ENCODE peak calls at places on chromosomes 5 and 9, in six cellular contexts. One of them, this sample, is unnamed.

GRCh38 chr5:136033244-136033643 is 4.5 kb downstream of the TGFBI start:
- DNase-seq in mucosa of descending colon: no peak
- DNase-seq in spleen: peak
- DNase-seq in esophagus squamous epithelium: no peak
- DNase-seq in left ventricle myocardium inferior: no peak
- DNase-seq in neural progenitor cell: no peak
- DNase-seq in this sample: no peak

GRCh38 chr5:62578540-62578939 is at the start of gene LRRC70:
- DNase-seq in mucosa of descending colon: no peak
- DNase-seq in spleen: no peak
- DNase-seq in esophagus squamous epithelium: no peak
- DNase-seq in left ventricle myocardium inferior: no peak
- DNase-seq in neural progenitor cell: peak
- DNase-seq in this sample: no peak

GRCh38 chr5:32332971-32333370 is 20.2 kb upstream of the MTMR12 start:
- DNase-seq in mucosa of descending colon: no peak
- DNase-seq in spleen: no peak
- DNase-seq in esophagus squamous epithelium: no peak
- DNase-seq in left ventricle myocardium inferior: no peak
- DNase-seq in neural progenitor cell: no peak
- DNase-seq in this sample: peak

GRCh38 chr5:61332891-61333350 is 863 bp downstream of the ZSWIM6 start:
- DNase-seq in mucosa of descending colon: peak
- DNase-seq in spleen: peak
- DNase-seq in esophagus squamous epithelium: peak
- DNase-seq in left ventricle myocardium inferior: peak
- DNase-seq in neural progenitor cell: peak
- DNase-seq in this sample: peak

GRCh38 chr5:111127453-111128195 is 35.5 kb downstream of the WDR36 start:
- DNase-seq in mucosa of descending colon: no peak
- DNase-seq in spleen: no peak
- DNase-seq in esophagus squamous epithelium: no peak
- DNase-seq in left ventricle myocardium inferior: no peak
- DNase-seq in neural progenitor cell: no peak
- DNase-seq in this sample: peak

GRCh38 chr5:61468483-61468865 is 136.4 kb downstream of the ZSWIM6 start:
- DNase-seq in mucosa of descending colon: no peak
- DNase-seq in spleen: no peak
- DNase-seq in esophagus squamous epithelium: no peak
- DNase-seq in left ventricle myocardium inferior: no peak
- DNase-seq in neural progenitor cell: no peak
- DNase-seq in this sample: no peak

GRCh38 chr5:140764177-140765020 is 21.5 kb upstream of the PCDHA1 start:
- DNase-seq in mucosa of descending colon: no peak
- DNase-seq in spleen: no peak
- DNase-seq in esophagus squamous epithelium: no peak
- DNase-seq in left ventricle myocardium inferior: no peak
- DNase-seq in neural progenitor cell: no peak
- DNase-seq in this sample: no peak

GRCh38 chr9:100098241-100098886 is 436 bp downstream of the ERP44 start:
- DNase-seq in mucosa of descending colon: peak
- DNase-seq in spleen: no peak
- DNase-seq in esophagus squamous epithelium: no peak
- DNase-seq in left ventricle myocardium inferior: peak
- DNase-seq in neural progenitor cell: peak
- DNase-seq in this sample: peak

GRCh38 chr9:82757921-82758320 is 305.0 kb downstream of the RASEF start:
- DNase-seq in mucosa of descending colon: no peak
- DNase-seq in spleen: no peak
- DNase-seq in esophagus squamous epithelium: no peak
- DNase-seq in left ventricle myocardium inferior: no peak
- DNase-seq in neural progenitor cell: no peak
- DNase-seq in this sample: no peak

GRCh38 chr9:96486351-96487029 is 36.5 kb downstream of the HABP4 start:
- DNase-seq in mucosa of descending colon: peak
- DNase-seq in spleen: no peak
- DNase-seq in esophagus squamous epithelium: no peak
- DNase-seq in left ventricle myocardium inferior: peak
- DNase-seq in neural progenitor cell: no peak
- DNase-seq in this sample: no peak

GRCh38 chr9:129517006-129517405 is 103.9 kb downstream of the C9orf50 start:
- DNase-seq in mucosa of descending colon: no peak
- DNase-seq in spleen: no peak
- DNase-seq in esophagus squamous epithelium: no peak
- DNase-seq in left ventricle myocardium inferior: no peak
- DNase-seq in neural progenitor cell: no peak
- DNase-seq in this sample: peak

GRCh38 chr5:140321796-140322195 is 18.9 kb upstream of the PFDN1 start:
- DNase-seq in mucosa of descending colon: peak
- DNase-seq in spleen: peak
- DNase-seq in esophagus squamous epithelium: no peak
- DNase-seq in left ventricle myocardium inferior: peak
- DNase-seq in neural progenitor cell: no peak
- DNase-seq in this sample: no peak

GRCh38 chr9:124190761-124191160 is 67.0 kb upstream of the NEK6 start:
- DNase-seq in mucosa of descending colon: no peak
- DNase-seq in spleen: no peak
- DNase-seq in esophagus squamous epithelium: no peak
- DNase-seq in left ventricle myocardium inferior: no peak
- DNase-seq in neural progenitor cell: peak
- DNase-seq in this sample: no peak

GRCh38 chr5:159912033-159912800 is 4.1 kb upstream of the ADRA1B start:
- DNase-seq in mucosa of descending colon: peak
- DNase-seq in spleen: no peak
- DNase-seq in esophagus squamous epithelium: no peak
- DNase-seq in left ventricle myocardium inferior: no peak
- DNase-seq in neural progenitor cell: no peak
- DNase-seq in this sample: peak

GRCh38 chr9:112546149-112547012 is 59.8 kb downstream of the KIAA1958 start:
- DNase-seq in mucosa of descending colon: no peak
- DNase-seq in spleen: no peak
- DNase-seq in esophagus squamous epithelium: no peak
- DNase-seq in left ventricle myocardium inferior: no peak
- DNase-seq in neural progenitor cell: no peak
- DNase-seq in this sample: peak

GRCh38 chr9:6383551-6384225 is 29.3 kb upstream of the UHRF2 start:
- DNase-seq in mucosa of descending colon: no peak
- DNase-seq in spleen: no peak
- DNase-seq in esophagus squamous epithelium: no peak
- DNase-seq in left ventricle myocardium inferior: no peak
- DNase-seq in neural progenitor cell: no peak
- DNase-seq in this sample: peak

GRCh38 chr9:136031741-136032638 is 63.1 kb downstream of the NACC2 start:
- DNase-seq in mucosa of descending colon: no peak
- DNase-seq in spleen: no peak
- DNase-seq in esophagus squamous epithelium: no peak
- DNase-seq in left ventricle myocardium inferior: no peak
- DNase-seq in neural progenitor cell: no peak
- DNase-seq in this sample: no peak

GRCh38 chr5:169085656-169086055 is 215.3 kb downstream of the SLIT3 start:
- DNase-seq in mucosa of descending colon: no peak
- DNase-seq in spleen: no peak
- DNase-seq in esophagus squamous epithelium: no peak
- DNase-seq in left ventricle myocardium inferior: no peak
- DNase-seq in neural progenitor cell: no peak
- DNase-seq in this sample: peak

GRCh38 chr5:2166979-2167377 is 284.3 kb upstream of the IRX4 start:
- DNase-seq in mucosa of descending colon: no peak
- DNase-seq in spleen: peak
- DNase-seq in esophagus squamous epithelium: no peak
- DNase-seq in left ventricle myocardium inferior: no peak
- DNase-seq in neural progenitor cell: no peak
- DNase-seq in this sample: no peak

GRCh38 chr9:77176686-77177142 is 620 bp upstream of the VPS13A start:
- DNase-seq in mucosa of descending colon: no peak
- DNase-seq in spleen: no peak
- DNase-seq in esophagus squamous epithelium: no peak
- DNase-seq in left ventricle myocardium inferior: no peak
- DNase-seq in neural progenitor cell: no peak
- DNase-seq in this sample: no peak

GRCh38 chr5:6177926-6178325 is 200.4 kb downstream of the MED10 start:
- DNase-seq in mucosa of descending colon: no peak
- DNase-seq in spleen: no peak
- DNase-seq in esophagus squamous epithelium: no peak
- DNase-seq in left ventricle myocardium inferior: no peak
- DNase-seq in neural progenitor cell: no peak
- DNase-seq in this sample: no peak

GRCh38 chr5:612498-613424 is 621 bp downstream of the CEP72 start:
- DNase-seq in mucosa of descending colon: no peak
- DNase-seq in spleen: peak
- DNase-seq in esophagus squamous epithelium: no peak
- DNase-seq in left ventricle myocardium inferior: no peak
- DNase-seq in neural progenitor cell: peak
- DNase-seq in this sample: peak

GRCh38 chr9:120742951-120743416 is 28.7 kb upstream of the MEGF9 start:
- DNase-seq in mucosa of descending colon: peak
- DNase-seq in spleen: no peak
- DNase-seq in esophagus squamous epithelium: no peak
- DNase-seq in left ventricle myocardium inferior: no peak
- DNase-seq in neural progenitor cell: peak
- DNase-seq in this sample: peak

GRCh38 chr5:142847898-142848790 is 78.0 kb downstream of the ARHGAP26 start:
- DNase-seq in mucosa of descending colon: no peak
- DNase-seq in spleen: no peak
- DNase-seq in esophagus squamous epithelium: no peak
- DNase-seq in left ventricle myocardium inferior: no peak
- DNase-seq in neural progenitor cell: no peak
- DNase-seq in this sample: no peak

GRCh38 chr5:154163327-154163997 is 27.1 kb upstream of the GALNT10 start:
- DNase-seq in mucosa of descending colon: no peak
- DNase-seq in spleen: no peak
- DNase-seq in esophagus squamous epithelium: no peak
- DNase-seq in left ventricle myocardium inferior: no peak
- DNase-seq in neural progenitor cell: peak
- DNase-seq in this sample: no peak

DNA sequence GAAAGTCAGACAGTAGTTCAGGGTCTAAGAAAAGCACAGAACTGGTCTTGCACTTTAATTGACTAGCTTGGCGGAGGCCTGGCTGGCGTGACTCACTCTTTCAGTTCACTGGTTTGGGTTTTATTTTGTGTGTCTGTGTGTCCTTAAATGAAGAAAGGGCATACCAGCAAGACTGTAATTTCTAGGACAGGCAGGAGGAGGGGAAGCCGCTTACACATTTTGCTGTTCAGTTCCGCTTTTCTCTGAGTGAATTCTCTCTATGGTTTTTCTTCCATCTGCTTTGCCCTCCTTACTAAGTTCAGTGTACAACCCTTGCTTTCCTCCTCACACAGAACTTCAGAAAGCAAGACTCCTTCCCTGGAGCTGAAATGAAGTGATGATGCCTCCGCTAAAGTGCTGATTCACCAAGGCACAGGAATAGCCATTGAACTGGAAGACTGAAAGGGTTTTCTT is 150.8 kb downstream of the MEF2C start:
- DNase-seq in mucosa of descending colon: peak
- DNase-seq in spleen: no peak
- DNase-seq in esophagus squamous epithelium: no peak
- DNase-seq in left ventricle myocardium inferior: peak
- DNase-seq in neural progenitor cell: no peak
- DNase-seq in this sample: no peak
- H3K4me3 ChIP-seq in mucosa of descending colon: no peak
- H3K4me3 ChIP-seq in spleen: no peak
- H3K4me3 ChIP-seq in esophagus squamous epithelium: no peak
- H3K4me3 ChIP-seq in left ventricle myocardium inferior: no peak
- H3K4me3 ChIP-seq in neural progenitor cell: no peak
- H3K4me3 ChIP-seq in this sample: no peak

GRCh38 chr5:173473293-173473692 is 143.2 kb downstream of the BOD1 start:
- DNase-seq in mucosa of descending colon: no peak
- DNase-seq in spleen: no peak
- DNase-seq in esophagus squamous epithelium: no peak
- DNase-seq in left ventricle myocardium inferior: no peak
- DNase-seq in neural progenitor cell: no peak
- DNase-seq in this sample: no peak
- TF ChIP-seq CTCF in mucosa of descending colon: no peak
- TF ChIP-seq CTCF in spleen: no peak
- TF ChIP-seq CTCF in esophagus squamous epithelium: no peak
- TF ChIP-seq CTCF in left ventricle myocardium inferior: no peak
- TF ChIP-seq CTCF in neural progenitor cell: no peak
- TF ChIP-seq CTCF in this sample: no peak

DNA sequence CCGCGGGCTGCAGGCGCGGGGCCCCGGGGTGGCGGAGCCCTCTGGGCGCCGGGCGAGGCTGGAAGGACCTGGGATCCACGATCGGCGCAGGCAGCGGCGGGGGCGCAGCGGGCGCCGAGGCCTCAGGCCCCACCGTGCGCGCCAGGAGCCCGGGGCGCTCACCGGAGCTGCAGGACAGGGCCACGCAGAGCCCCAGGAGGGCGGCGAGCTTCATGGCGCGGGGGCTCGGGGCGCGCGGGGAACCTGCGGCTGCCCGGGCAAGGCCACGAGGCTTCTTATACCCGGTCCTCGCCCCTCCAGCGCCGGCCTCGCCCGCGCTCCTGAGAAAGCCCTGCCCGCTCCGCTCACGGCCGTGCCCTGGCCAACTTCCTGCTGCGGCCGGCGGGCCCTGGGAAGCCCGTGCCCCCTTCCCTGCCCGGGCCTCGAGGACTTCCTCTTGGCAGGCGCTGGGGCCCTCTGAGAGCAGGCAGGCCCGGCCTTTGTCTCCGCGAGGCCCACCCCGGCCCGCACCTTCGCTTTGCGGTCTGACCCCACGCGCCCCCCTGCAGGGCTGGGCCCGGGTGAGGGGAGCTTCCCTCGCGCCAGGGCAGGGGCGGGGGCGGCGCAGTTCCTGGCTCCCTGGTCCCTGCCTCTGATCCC is at the start of gene SCGB3A1:
- DNase-seq in mucosa of descending colon: no peak
- DNase-seq in spleen: peak
- DNase-seq in esophagus squamous epithelium: no peak
- DNase-seq in left ventricle myocardium inferior: no peak
- DNase-seq in neural progenitor cell: peak
- DNase-seq in this sample: no peak
- H3K4me3 ChIP-seq in mucosa of descending colon: no peak
- H3K4me3 ChIP-seq in spleen: peak
- H3K4me3 ChIP-seq in esophagus squamous epithelium: peak
- H3K4me3 ChIP-seq in left ventricle myocardium inferior: peak
- H3K4me3 ChIP-seq in neural progenitor cell: peak
- H3K4me3 ChIP-seq in this sample: no peak

DNA sequence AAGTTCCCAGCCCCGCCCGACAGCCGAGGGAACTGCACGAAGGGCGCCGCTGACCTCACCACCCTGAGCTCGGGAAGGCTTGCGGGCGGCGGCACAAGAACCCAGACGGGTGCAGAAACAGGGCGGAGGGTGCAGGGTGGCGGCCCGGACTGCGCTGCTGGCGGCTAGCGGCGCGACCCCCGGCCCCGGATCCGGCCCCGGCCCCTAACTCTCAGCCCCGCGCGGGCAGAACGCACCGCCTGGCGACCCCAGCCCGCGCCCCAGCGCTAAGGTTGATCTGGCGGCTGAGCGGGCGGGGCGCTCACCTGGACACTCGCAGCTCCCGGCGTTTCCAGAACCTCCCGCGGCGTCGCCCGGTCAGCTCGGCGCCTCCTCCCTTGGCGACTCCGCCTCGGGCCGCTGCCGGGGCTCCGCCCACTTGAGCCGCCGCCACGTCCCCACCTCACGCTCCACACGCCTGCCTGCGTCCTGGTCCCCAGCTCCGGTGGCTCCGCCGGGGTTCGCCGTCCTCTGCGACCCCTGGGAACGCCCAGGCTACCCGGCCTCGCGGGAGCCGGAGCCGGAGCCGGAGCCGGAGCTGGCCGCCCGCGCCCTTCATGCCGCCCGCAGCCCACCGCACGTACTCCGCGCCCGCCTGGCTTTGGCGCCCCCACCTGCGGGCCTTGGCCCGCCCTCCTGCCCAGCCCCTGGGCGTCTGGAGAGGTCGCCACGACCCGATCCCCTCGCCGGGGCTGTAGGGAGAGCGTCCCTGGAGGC is at the start of gene P4HA2:
- DNase-seq in mucosa of descending colon: peak
- DNase-seq in spleen: peak
- DNase-seq in esophagus squamous epithelium: no peak
- DNase-seq in left ventricle myocardium inferior: peak
- DNase-seq in neural progenitor cell: peak
- DNase-seq in this sample: peak
- TF ChIP-seq CTCF in mucosa of descending colon: no peak
- TF ChIP-seq CTCF in spleen: no peak
- TF ChIP-seq CTCF in esophagus squamous epithelium: peak
- TF ChIP-seq CTCF in left ventricle myocardium inferior: peak
- TF ChIP-seq CTCF in neural progenitor cell: no peak
- TF ChIP-seq CTCF in this sample: no peak

This sample was measured in epithelial cell of esophagus.